ENCODE peak calls at places on chromosomes 7 and 10, in nine cellular contexts. A, R, Q, I, F, Z, M, U and Y are unnamed samples.
A peak's percentile ranks its signal among the peaks of the same experiment; 100 is the strongest.

GRCh38 chr7:123789200-123789784 is 40.5 kb upstream of the WASL start:
- DNase-seq in I (no peak), Q (no peak), U (no peak), A (no peak), F (no peak), R (no peak), Z (no peak), M (no peak), Y (no peak)

GRCh38 chr10:85315657-85316056 is 987.3 kb downstream of the CCSER2 start:
- DNase-seq in M (no peak), Z (no peak), F (no peak), Q (no peak), I (no peak), U (no peak), A (no peak), R (no peak), Y (no peak)

GRCh38 chr10:86918022-86918471 is 39.4 kb downstream of the MMRN2 start:
- DNase-seq in U (no peak), M (no peak), F (no peak), Z (no peak), I (no peak), A (no peak), R (no peak), Q (no peak), Y (no peak)

GRCh38 chr10:125953778-125954385 is 57.5 kb downstream of the FANK1 start:
- DNase-seq in Z (no peak), F (no peak), R (no peak), I (no peak), U (no peak), Q (no peak), M (no peak), A (no peak), Y (no peak)

GRCh38 chr10:13823046-13823711 is 236.4 kb downstream of the PRPF18 start:
- DNase-seq in F (no peak), Q (no peak), M (no peak), U (no peak), A (no peak), R (no peak), Z (no peak), I (no peak), Y (no peak)

GRCh38 chr7:1532456-1533254 is 2.2 kb downstream of the MAFK start:
- DNase-seq in R (peak; percentile 96), Q (peak; percentile 66), A (peak; percentile 88), U (peak; percentile 83), I (no peak), F (peak; percentile 92), M (peak; percentile 93), Z (peak; percentile 43), Y (peak; percentile 96)

GRCh38 chr10:118775478-118775877 is 20.7 kb upstream of the CACUL1 start:
- DNase-seq in F (no peak), Q (no peak), Z (no peak), U (no peak), R (no peak), A (no peak), I (no peak), M (no peak), Y (no peak)

GRCh38 chr10:116653885-116654284 is 33.1 kb downstream of the PNLIPRP2 start:
- DNase-seq in R (no peak), Z (no peak), U (no peak), M (no peak), I (no peak), Q (no peak), A (no peak), F (no peak), Y (no peak)

GRCh38 chr10:22427101-22427500 is 81.8 kb downstream of the SPAG6 start:
- DNase-seq in M (no peak), Z (peak; percentile 79), Q (no peak), U (no peak), F (no peak), I (no peak), A (no peak), R (no peak), Y (no peak)

GRCh38 chr7:84187813-84188212 is 6.8 kb downstream of the SEMA3A start:
- DNase-seq in Z (no peak), I (no peak), R (no peak), M (no peak), A (no peak), U (no peak), F (no peak), Q (no peak), Y (no peak)

GRCh38 chr7:151539055-151539714 is 19.5 kb upstream of the RHEB start:
- DNase-seq in R (no peak), U (peak; percentile 50), A (no peak), F (no peak), I (peak; percentile 66), Z (no peak), M (no peak), Q (no peak), Y (no peak)

GRCh38 chr7:131231381-131232220 is 96.1 kb upstream of the MKLN1 start:
- DNase-seq in A (no peak), I (no peak), M (no peak), Z (no peak), Q (peak; percentile 24), F (peak; percentile 31), U (peak; percentile 56), R (no peak), Y (peak; percentile 41)

GRCh38 chr10:116272497-116273221 is at the start of gene GFRA1:
- DNase-seq in R (no peak), Q (no peak), Z (no peak), U (no peak), F (no peak), M (no peak), I (peak; percentile 40), A (peak; percentile 16), Y (no peak)

GRCh38 chr7:67788689-67789088 is 792.1 kb downstream of the TYW1 start:
- DNase-seq in Q (no peak), R (no peak), Z (no peak), F (no peak), I (no peak), A (no peak), U (no peak), M (no peak), Y (no peak)

GRCh38 chr10:58989486-58990039 is 186.9 kb upstream of the PHYHIPL start:
- DNase-seq in R (no peak), I (no peak), Q (no peak), M (no peak), F (no peak), Z (no peak), U (no peak), A (no peak), Y (no peak)
- H3K4me1 ChIP-seq in R (no peaks in the 10 kb centered on the region), I (no peaks in the 10 kb centered on the region), Q (peaks cover 8% of the 10 kb centered on the region), M (no peaks in the 10 kb centered on the region), F (no peaks in the 10 kb centered on the region), Z (no peaks in the 10 kb centered on the region), U (no peaks in the 10 kb centered on the region), A (peaks cover 6% of the 10 kb centered on the region), Y (no peaks in the 10 kb centered on the region)

GRCh38 chr10:79106651-79107050 is 37.9 kb downstream of the ZMIZ1 start:
- DNase-seq in Z (no peak), M (no peak), A (no peak), Q (no peak), I (no peak), F (no peak), U (no peak), R (no peak), Y (no peak)

GRCh38 chr10:79105818-79106217 is 37.1 kb downstream of the ZMIZ1 start:
- DNase-seq in U (no peak), M (no peak), F (no peak), A (no peak), I (no peak), Q (no peak), R (no peak), Z (no peak), Y (no peak)

GRCh38 chr10:79111427-79111826 is 42.7 kb downstream of the ZMIZ1 start:
- DNase-seq in F (no peak), A (peak; percentile 37), Q (no peak), I (no peak), R (no peak), Z (no peak), M (no peak), U (no peak), Y (no peak)

GRCh38 chr10:79106251-79106650 is 37.5 kb downstream of the ZMIZ1 start:
- DNase-seq in R (no peak), F (no peak), A (no peak), U (no peak), M (no peak), Z (no peak), I (no peak), Q (no peak), Y (no peak)

DNA sequence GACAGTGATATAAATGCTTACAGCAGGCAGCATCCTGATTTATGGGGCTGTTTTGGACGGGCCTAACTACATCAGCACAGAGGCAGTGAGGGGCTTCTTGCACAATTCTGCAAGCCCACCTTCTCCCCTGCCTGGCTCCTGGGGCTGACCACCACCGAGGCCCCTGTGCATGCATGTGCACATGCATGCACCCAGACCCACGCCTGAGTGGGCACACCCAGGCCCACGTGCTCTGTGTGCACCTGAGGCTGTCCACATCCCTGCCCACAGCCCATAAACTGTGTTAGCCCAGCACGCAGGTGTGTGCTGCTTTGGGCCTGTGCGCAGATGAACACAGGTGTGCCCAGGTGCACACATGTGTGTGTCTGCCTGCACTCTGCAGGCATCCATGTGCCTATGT is 40.0 kb downstream of the ZMIZ1 start:
- DNase-seq in Z (no peak), F (no peak), U (no peak), A (no peak), I (no peak), Q (no peak), M (no peak), R (no peak), Y (no peak)
- H3K4me1 ChIP-seq in Z (peaks cover 21% of the 10 kb centered on the region), F (peaks cover 4% of the 10 kb centered on the region), U (peaks cover 99% of the 10 kb centered on the region), A (peaks cover 80% of the 10 kb centered on the region), I (peaks cover 23% of the 10 kb centered on the region), Q (peaks cover 99% of the 10 kb centered on the region), M (peaks cover 71% of the 10 kb centered on the region), R (peaks cover 19% of the 10 kb centered on the region), Y (peaks cover 48% of the 10 kb centered on the region)

GRCh38 chr10:110918633-110919348 is at the start of gene BBIP1:
- DNase-seq in I (peak; percentile 99), R (no peak), U (no peak), M (no peak), Z (peak; percentile 100), Q (no peak), A (no peak), F (no peak), Y (no peak)

GRCh38 chr10:110916554-110917346 is 2.2 kb downstream of the BBIP1 start:
- DNase-seq in F (no peak), Z (no peak), R (peak; percentile 33), Q (no peak), I (no peak), M (no peak), A (no peak), U (no peak), Y (no peak)

GRCh38 chr10:110919349-110919931 is at the start of gene SHOC2:
- DNase-seq in Z (no peak), I (no peak), F (peak; percentile 99), A (peak; percentile 99), U (peak; percentile 100), Q (peak; percentile 98), M (peak; percentile 100), R (peak; percentile 99), Y (peak; percentile 100)

GRCh38 chr10:110919971-110920881 is 822 bp downstream of the SHOC2 start:
- DNase-seq in R (peak; percentile 22), Q (no peak), U (peak; percentile 35), A (peak; percentile 48), Z (no peak), I (peak; percentile 56), M (peak; percentile 62), F (peak; percentile 56), Y (no peak)

GRCh38 chr10:110918269-110918632 is 729 bp downstream of the BBIP1 start:
- DNase-seq in R (peak; percentile 95), Z (peak; percentile 93), F (peak; percentile 97), A (peak; percentile 95), I (no peak), Q (peak; percentile 90), M (peak; percentile 98), U (peak; percentile 98), Y (peak; percentile 98)
- H3K4me1 ChIP-seq in R (peaks cover 6% of the 10 kb centered on the region), Z (peaks cover 17% of the 10 kb centered on the region), F (no peaks in the 10 kb centered on the region), A (peaks cover 46% of the 10 kb centered on the region), I (peaks cover 2% of the 10 kb centered on the region), Q (peaks cover 38% of the 10 kb centered on the region), M (peaks cover 33% of the 10 kb centered on the region), U (peaks cover 42% of the 10 kb centered on the region), Y (peaks cover 26% of the 10 kb centered on the region)

GRCh38 chr7:147971606-147972005 is 619.0 kb upstream of the C7orf33 start:
- DNase-seq in Z (no peak), A (no peak), F (no peak), Q (no peak), M (no peak), R (no peak), I (no peak), U (no peak), Y (no peak)
- H3K4me1 ChIP-seq in Z (no peaks in the 10 kb centered on the region), A (no peaks in the 10 kb centered on the region), F (no peaks in the 10 kb centered on the region), Q (no peaks in the 10 kb centered on the region), M (no peaks in the 10 kb centered on the region), R (no peaks in the 10 kb centered on the region), I (no peaks in the 10 kb centered on the region), U (no peaks in the 10 kb centered on the region), Y (no peaks in the 10 kb centered on the region)